ENCODE peak calls at places on chromosomes 5 and 9, in four cellular contexts. E is K562, X is GM12878, C is HepG2. S is an unnamed sample.

GRCh38 chr5:16178745-16179372 is 732 bp downstream of the MARCHF11 start:
- DNase-seq in X (no peak), C (peak; percentile 4), E (peak; percentile 56), S (peak; percentile 53)

GRCh38 chr5:157529002-157529401 is 46.6 kb downstream of the ADAM19 start:
- DNase-seq in C (no peak), X (no peak), E (no peak), S (no peak)

GRCh38 chr5:65801332-65801731 is 79.3 kb downstream of the NLN start:
- DNase-seq in X (no peak), C (no peak), E (no peak), S (no peak)

GRCh38 chr5:56119050-56119449 is 114.1 kb downstream of the ANKRD55 start:
- DNase-seq in C (no peak), E (no peak), X (no peak), S (no peak)

GRCh38 chr5:5055708-5056107 is 84.4 kb upstream of the ADAMTS16 start:
- DNase-seq in E (no peak), X (no peak), C (no peak), S (no peak)

GRCh38 chr9:4614627-4615026 is 47.5 kb upstream of the PLPP6 start:
- DNase-seq in E (no peak), C (peak; percentile 3), X (no peak), S (no peak)

GRCh38 chr9:34502471-34503335 is 20.1 kb downstream of the ENHO start:
- DNase-seq in C (peak; percentile 18), X (no peak), E (no peak), S (no peak)

GRCh38 chr5:113166710-113167366 is 190.2 kb downstream of the DCP2 start:
- DNase-seq in E (no peak), X (no peak), C (peak; percentile 6), S (no peak)

GRCh38 chr9:28668158-28668557 is 1094.9 kb upstream of the C9orf72 start:
- DNase-seq in X (no peak), E (no peak), C (no peak), S (no peak)

DNA sequence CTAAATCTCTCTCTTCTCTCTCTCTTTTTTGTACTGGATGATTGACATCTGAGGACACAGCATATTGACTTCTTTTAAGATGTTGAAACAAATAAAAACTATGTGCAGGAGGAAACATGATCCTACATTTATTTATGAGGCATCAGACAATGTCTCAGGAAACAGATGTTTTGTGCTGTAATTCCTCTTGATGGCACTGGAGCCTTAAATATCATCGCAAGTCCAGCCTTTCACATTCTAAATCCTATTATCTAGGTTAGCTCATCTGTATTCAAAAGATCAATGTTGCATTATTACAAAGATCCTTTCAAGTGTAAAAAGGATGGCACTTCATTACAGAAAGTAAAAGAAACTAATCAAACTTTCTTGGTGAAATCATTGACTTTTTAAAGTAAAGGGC is 63.9 kb downstream of the MAT2B start:
- DNase-seq in E (no peak), C (no peak), X (no peak), S (no peak)
- TF ChIP-seq BHLHE40 in E (no peak), C (no peak), X (no peak), S (no peak)

GRCh38 chr5:370311-370958 is 48.9 kb downstream of the AHRR start:
- DNase-seq in E (no peak), C (no peak), X (no peak), S (no peak)

GRCh38 chr5:366541-367357 is 45.2 kb downstream of the AHRR start:
- DNase-seq in E (no peak), X (no peak), C (no peak), S (no peak)

GRCh38 chr5:367358-368130 is 46.0 kb downstream of the AHRR start:
- DNase-seq in X (no peak), E (no peak), C (no peak), S (no peak)

GRCh38 chr5:369151-369939 is 47.8 kb downstream of the AHRR start:
- DNase-seq in X (peak; percentile 40), C (no peak), E (no peak), S (no peak)

GRCh38 chr5:368162-369084 is 46.9 kb downstream of the AHRR start:
- DNase-seq in X (peak; percentile 73), E (no peak), C (no peak), S (no peak)
- TF ChIP-seq FOXK2 in X (no peak), E (no peak), C (no peak), S (no peak)

GRCh38 chr9:71716138-71716909 is 52.0 kb downstream of the CEMIP2 start:
- DNase-seq in C (no peak), E (no peak), X (no peak), S (no peak)
- TF ChIP-seq BHLHE40 in C (no peak), E (no peak), X (no peak), S (no peak)

DNA sequence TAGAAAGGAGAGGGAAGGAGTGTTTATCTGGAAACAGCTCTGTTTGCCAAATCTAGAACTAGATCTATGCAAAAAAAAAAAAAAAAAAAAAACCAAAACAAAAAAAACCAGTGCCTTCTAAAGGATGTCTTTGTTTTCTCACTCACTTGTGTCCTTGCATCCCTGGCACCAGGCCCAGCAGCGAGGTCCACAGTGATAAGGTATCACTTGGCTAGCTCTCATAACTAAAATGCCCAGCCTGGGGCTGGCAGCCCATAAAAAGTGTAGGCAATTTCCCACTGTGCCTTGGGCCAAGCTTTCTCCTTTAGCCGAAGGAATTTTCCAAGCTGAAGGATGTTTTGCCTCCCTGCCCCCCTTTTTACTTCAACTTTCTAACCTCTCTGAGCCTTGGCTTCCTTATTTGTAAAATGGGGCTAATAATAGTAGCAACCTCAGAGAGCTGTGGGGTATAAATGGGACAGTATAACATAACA is 20.8 kb downstream of the RGS3 start:
- DNase-seq in E (no peak), X (no peak), C (peak; percentile 51), S (no peak)
- TF ChIP-seq FOXK2 in E (no peak), X (no peak), C (no peak), S (no peak)

GRCh38 chr9:129656795-129657390 is 8.6 kb upstream of the PRRX2 start:
- DNase-seq in C (peak; percentile 31), X (no peak), E (no peak), S (no peak)
- TF ChIP-seq BHLHE40 in C (peak; percentile 24), X (no peak), E (peak; percentile 35), S (no peak)

DNA sequence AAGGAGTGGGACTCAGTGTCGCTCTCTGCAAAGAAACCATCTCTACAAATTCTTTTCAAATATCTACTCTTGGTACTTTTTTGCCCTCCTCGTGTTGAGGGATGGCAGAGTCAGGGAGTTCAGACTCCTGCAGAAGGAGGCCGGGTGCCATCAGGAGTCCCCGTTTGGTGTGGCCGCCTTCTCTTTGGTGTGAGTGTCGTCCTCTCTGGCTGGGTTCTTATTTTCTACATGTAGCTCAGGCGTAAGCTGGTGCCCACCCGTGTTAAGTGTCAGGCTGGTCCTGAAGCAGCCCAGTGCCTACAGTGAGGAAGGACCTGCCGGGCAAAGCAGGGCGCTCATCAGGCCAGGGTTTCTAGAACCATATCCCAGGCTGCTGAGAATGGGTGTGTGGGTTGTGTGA is 37.0 kb downstream of the OTULIN start:
- DNase-seq in E (no peak), C (no peak), X (no peak), S (no peak)
- TF ChIP-seq FOXK2 in E (no peak), C (no peak), X (no peak), S (no peak)

S was measured in HEK293T.